ENCODE peak calls at places on chromosome 10, in seven cellular contexts. F, L, P, Z, H, K and Q are unnamed samples.

GRCh38 chr10:72323108-72323932 is 31.4 kb downstream of the DNAJB12 start:
- DNase-seq in F (no peak), L (no peak), P (no peak), Z (no peak), H (no peak), K (no peak), Q (no peak)

GRCh38 chr10:14330390-14331071 is at the start of gene FRMD4A:
- DNase-seq in F (no peak), L (no peak), P (no peak), Z (no peak), H (no peak), K (no peak), Q (no peak)

GRCh38 chr10:132609211-132609610 is 71.6 kb downstream of the INPP5A start:
- DNase-seq in F (no peak), L (peak), P (no peak), Z (no peak), H (no peak), K (no peak), Q (no peak)

GRCh38 chr10:89503151-89503550 is 32.2 kb downstream of the SLC16A12 start:
- DNase-seq in F (no peak), L (no peak), P (no peak), Z (no peak), H (no peak), K (no peak), Q (no peak)

GRCh38 chr10:75035975-75036708 is 75.3 kb upstream of the SAMD8 start:
- DNase-seq in F (peak), L (no peak), P (peak), Z (peak), H (peak), K (no peak), Q (no peak)

GRCh38 chr10:24518981-24519597 is 204.6 kb downstream of the ARHGAP21 start:
- DNase-seq in F (peak), L (peak), P (peak), Z (no peak), H (peak), K (peak), Q (peak)

GRCh38 chr10:14102056-14102455 is 228.7 kb downstream of the FRMD4A start:
- DNase-seq in F (peak), L (no peak), P (no peak), Z (no peak), H (no peak), K (no peak), Q (peak)

GRCh38 chr10:84333864-84334451 is 5.6 kb downstream of the CCSER2 start:
- DNase-seq in F (peak), L (peak), P (peak), Z (no peak), H (peak), K (no peak), Q (no peak)

GRCh38 chr10:6746782-6747181 is 166.7 kb upstream of the PRKCQ start:
- DNase-seq in F (no peak), L (no peak), P (no peak), Z (no peak), H (no peak), K (no peak), Q (no peak)

GRCh38 chr10:79335470-79336235 is 11.6 kb upstream of the PPIF start:
- DNase-seq in F (no peak), L (no peak), P (no peak), Z (no peak), H (no peak), K (no peak), Q (peak)

GRCh38 chr10:28970231-28970630 is 292.9 kb downstream of the BAMBI start:
- DNase-seq in F (no peak), L (no peak), P (no peak), Z (no peak), H (no peak), K (no peak), Q (no peak)